ENCODE peak calls at places on chromosome 22, in five cellular contexts. J is brain microvascular endothelial cell, Y is testis, Z is ovary, T is heart left ventricle. W is an unnamed sample.
A peak's percentile ranks its signal among the peaks of the same experiment; 100 is the strongest.

GRCh38 chr22:35605787-35606492 is 11.2 kb downstream of the MB start:
- DNase-seq in J (no peak), Y (no peak), Z (no peak), T (peak; percentile 69), W (no peak)

GRCh38 chr22:36659762-36660509 is 43.6 kb downstream of the CACNG2 start:
- DNase-seq in J (peak; percentile 82), Y (peak; percentile 91), Z (peak; percentile 59), T (peak; percentile 81), W (peak; percentile 87)

GRCh38 chr22:19868333-19868732 is 13.7 kb upstream of the GNB1L start:
- DNase-seq in J (no peak), Y (no peak), Z (no peak), T (no peak), W (no peak)

GRCh38 chr22:28379075-28379806 is 300.4 kb downstream of the TTC28 start:
- DNase-seq in J (no peak), Y (no peak), Z (no peak), T (no peak), W (no peak)

GRCh38 chr22:31490496-31490925 is 869 bp upstream of the EIF4ENIF1 start:
- DNase-seq in J (peak; percentile 61), Y (peak; percentile 56), Z (peak; percentile 23), T (peak; percentile 56), W (peak; percentile 54)

GRCh38 chr22:35477911-35478582 is 62.6 kb upstream of the RASD2 start:
- DNase-seq in J (peak; percentile 23), Y (no peak), Z (peak; percentile 67), T (peak; percentile 44), W (no peak)

GRCh38 chr22:21032037-21032842 is at the start of gene SLC7A4:
- DNase-seq in J (no peak), Y (peak; percentile 49), Z (no peak), T (no peak), W (no peak)

GRCh38 chr22:45934659-45935341 is 42.2 kb downstream of the WNT7B start:
- DNase-seq in J (peak; percentile 67), Y (peak; percentile 31), Z (no peak), T (peak; percentile 32), W (peak; percentile 75)

DNA sequence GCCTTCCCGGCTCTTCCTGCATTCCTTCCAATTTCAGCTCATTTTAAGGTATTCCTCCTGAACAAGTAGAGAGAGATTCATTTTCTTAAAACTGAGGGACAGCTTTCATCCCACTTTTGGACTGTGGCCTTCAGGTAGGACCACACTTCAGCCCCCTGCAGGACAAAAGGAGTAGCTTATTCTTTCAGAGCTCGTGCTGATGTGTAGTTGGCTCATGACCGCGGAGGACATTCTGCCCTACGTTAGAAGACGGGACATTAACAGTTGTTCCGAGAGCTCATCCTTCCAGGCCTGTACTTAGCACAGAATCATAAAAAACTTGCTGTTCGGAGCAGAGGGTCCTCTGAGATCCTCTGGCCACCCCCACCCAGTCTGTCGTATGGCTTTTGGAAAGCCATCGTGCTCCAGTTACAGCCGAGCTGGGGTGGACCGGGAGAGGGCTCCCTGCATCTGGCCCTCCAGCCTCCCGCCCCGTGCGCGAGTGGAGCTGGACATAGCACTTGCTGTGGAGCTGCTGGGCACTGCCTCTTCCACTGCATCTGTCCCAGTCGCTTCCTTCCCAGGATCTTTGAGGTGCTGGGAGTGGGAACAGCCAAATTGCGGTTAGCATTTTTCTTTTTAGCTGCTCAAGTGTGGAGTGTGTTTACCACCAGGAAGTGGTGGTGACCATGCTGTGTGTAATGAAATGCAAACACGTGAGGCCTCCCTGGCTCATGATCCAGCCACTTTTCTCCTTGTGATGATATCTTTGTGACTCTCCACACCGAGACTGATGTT is 250.3 kb downstream of the TBC1D22A start:
- DNase-seq in J (peak; percentile 15), Y (no peak), Z (no peak), T (no peak), W (no peak)
- TF ChIP-seq CTCF in J (peak; percentile 47), Y (no peak), Z (no peak), T (no peak), W (peak; percentile 37)

GRCh38 chr22:22125579-22126468 is 118.8 kb upstream of the VPREB1 start:
- DNase-seq in J (no peak), Y (no peak), Z (no peak), T (no peak), W (no peak)
- H3K4me3 ChIP-seq in J (no peak overlapping the region), Y (no peak overlapping the region), Z (no peak overlapping the region), T (no peak overlapping the region), W (no peak overlapping the region)

GRCh38 chr22:22709719-22710445 is 65.5 kb downstream of the GGTLC2 start:
- DNase-seq in J (no peak), Y (peak; percentile 45), Z (no peak), T (no peak), W (no peak)
- TF ChIP-seq CTCF in J (peak; percentile 40), Y (no peak), Z (no peak), T (no peak), W (peak; percentile 50)

GRCh38 chr22:48422900-48423480 is 1404.7 kb downstream of the BRD1 start:
- DNase-seq in J (no peak), Y (no peak), Z (no peak), T (no peak), W (no peak)

GRCh38 chr22:48423481-48423901 is 1404.2 kb downstream of the BRD1 start:
- DNase-seq in J (peak; percentile 1), Y (no peak), Z (peak; percentile 2), T (no peak), W (no peak)

GRCh38 chr22:48424661-48425060 is 1403.0 kb downstream of the BRD1 start:
- DNase-seq in J (no peak), Y (no peak), Z (no peak), T (no peak), W (no peak)

GRCh38 chr22:48425091-48425506 is 1402.6 kb downstream of the BRD1 start:
- DNase-seq in J (no peak), Y (no peak), Z (peak; percentile 5), T (no peak), W (no peak)

GRCh38 chr22:48424201-48424627 is 1403.5 kb downstream of the BRD1 start:
- DNase-seq in J (no peak), Y (no peak), Z (peak; percentile 6), T (no peak), W (no peak)
- H3K4me3 ChIP-seq in J (no peak overlapping the region), Y (no peak overlapping the region), Z (no peak overlapping the region), T (no peak overlapping the region), W (no peak overlapping the region)

GRCh38 chr22:44828193-44828592 is 75.8 kb downstream of the ARHGAP8 start:
- DNase-seq in J (no peak), Y (no peak), Z (no peak), T (no peak), W (no peak)
- TF ChIP-seq CTCF in J (peak; percentile 52), Y (peak; percentile 26), Z (no peak), T (peak; percentile 6), W (peak; percentile 64)

DNA sequence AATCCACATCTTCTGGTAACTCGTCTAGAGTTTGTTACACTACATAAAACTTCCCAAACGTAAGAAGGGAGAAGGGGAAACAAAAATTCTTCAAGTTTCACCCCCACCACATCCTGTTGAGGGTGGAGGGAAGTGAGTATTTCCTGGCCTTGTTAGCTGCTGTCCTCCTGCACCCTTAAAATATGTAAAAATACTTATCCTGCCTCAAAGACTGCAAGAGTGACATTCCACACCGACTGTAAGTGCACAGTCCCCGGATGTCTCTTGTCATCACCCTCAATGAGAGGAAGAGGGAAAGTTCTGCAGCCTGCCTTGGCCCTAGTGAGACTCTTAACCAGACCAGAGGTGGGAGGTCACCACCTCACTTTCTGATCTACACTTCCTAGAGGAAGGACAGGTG is 3.3 kb downstream of the TMEM121B start:
- DNase-seq in J (no peak), Y (no peak), Z (no peak), T (no peak), W (no peak)
- H3K4me3 ChIP-seq in J (no peak overlapping the region), Y (no peak overlapping the region), Z (no peak overlapping the region), T (no peak overlapping the region), W (no peak overlapping the region)

DNA sequence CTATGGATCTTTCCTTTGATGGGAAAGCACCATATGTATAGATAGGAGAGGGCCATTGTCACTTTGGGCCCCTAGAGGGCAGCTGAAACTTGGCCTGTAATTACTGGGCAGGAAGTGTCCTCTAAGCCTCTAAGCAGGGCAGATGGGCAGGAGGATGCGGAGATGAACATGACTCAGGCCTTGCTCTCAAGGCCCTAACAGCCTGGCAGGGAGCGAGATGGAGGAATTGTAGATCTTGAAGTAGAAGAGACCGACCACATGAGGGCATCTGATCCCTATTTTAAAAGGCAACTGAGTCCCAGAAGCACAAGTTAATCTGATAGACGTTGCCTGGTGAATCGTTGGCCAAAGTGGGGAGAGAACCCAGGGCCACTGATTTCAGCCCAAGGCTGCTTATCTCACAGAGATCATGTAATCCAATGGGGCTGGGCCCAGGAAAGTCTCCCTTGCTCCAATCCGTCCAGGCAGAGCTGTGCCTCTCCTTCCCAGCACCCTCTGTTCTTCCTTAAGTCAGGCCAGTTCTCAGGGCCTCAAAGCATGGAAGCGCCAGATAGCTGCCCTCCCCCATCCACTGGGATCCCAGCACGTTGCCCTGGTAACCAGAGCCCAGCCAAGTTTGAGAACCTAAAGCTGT is 2.5 kb upstream of the SEPTIN3 start:
- DNase-seq in J (peak; percentile 83), Y (peak; percentile 56), Z (no peak), T (no peak), W (peak; percentile 43)
- TF ChIP-seq CTCF in J (peak; percentile 65), Y (peak; percentile 28), Z (no peak), T (peak; percentile 19), W (peak; percentile 43)

GRCh38 chr22:33519974-33520903 is 400.0 kb downstream of the LARGE1 start:
- DNase-seq in J (no peak), Y (no peak), Z (no peak), T (no peak), W (no peak)

GRCh38 chr22:33520904-33521780 is 399.1 kb downstream of the LARGE1 start:
- DNase-seq in J (no peak), Y (no peak), Z (no peak), T (no peak), W (no peak)

GRCh38 chr22:33518405-33518804 is 401.9 kb downstream of the LARGE1 start:
- DNase-seq in J (no peak), Y (no peak), Z (no peak), T (no peak), W (no peak)

GRCh38 chr22:33521879-33522665 is 398.2 kb downstream of the LARGE1 start:
- DNase-seq in J (no peak), Y (no peak), Z (no peak), T (no peak), W (no peak)

GRCh38 chr22:33519140-33519973 is 400.9 kb downstream of the LARGE1 start:
- DNase-seq in J (peak; percentile 54), Y (peak; percentile 54), Z (peak; percentile 67), T (peak; percentile 40), W (peak; percentile 1)
- H3K4me3 ChIP-seq in J (no peak overlapping the region), Y (no peak overlapping the region), Z (no peak overlapping the region), T (no peak overlapping the region), W (no peak overlapping the region)

GRCh38 chr22:39462443-39463147 is 5.8 kb downstream of the MGAT3 start:
- DNase-seq in J (no peak), Y (no peak), Z (no peak), T (peak; percentile 70), W (no peak)
- TF ChIP-seq CTCF in J (no peak), Y (no peak), Z (no peak), T (peak; percentile 23), W (no peak)